ENCODE peak calls at places on chromosomes 11 and 22, in five cellular contexts. R is lower leg skin; B is left cardiac atrium; O is MM.1S; D is central memory CD8-positive, alpha-beta T cell. P is an unnamed sample.
A peak's percentile ranks its signal among the peaks of the same experiment; 100 is the strongest.

GRCh38 chr11:45087761-45088160 is 58.7 kb upstream of the PRDM11 start:
- DNase-seq in B (no peak), D (no peak), R (no peak), O (no peak), P (no peak)

GRCh38 chr11:67301951-67302516 is 1.3 kb upstream of the SSH3 start:
- DNase-seq in O (no peak), B (no peak), D (no peak), R (no peak), P (peak; percentile 36)

GRCh38 chr11:73265853-73266643 is 6.1 kb upstream of the P2RY6 start:
- DNase-seq in R (no peak), O (no peak), D (no peak), B (no peak), P (no peak)

GRCh38 chr11:3225826-3226750 is 6.1 kb downstream of the MRGPRE start:
- DNase-seq in R (no peak), D (no peak), O (no peak), B (no peak), P (no peak)

GRCh38 chr11:23903044-23903704 is 593.7 kb upstream of the LUZP2 start:
- DNase-seq in R (no peak), O (no peak), B (no peak), D (no peak), P (peak; percentile 63)

GRCh38 chr11:94154095-94154856 is 25.6 kb downstream of the PANX1 start:
- DNase-seq in B (no peak), O (no peak), D (no peak), R (no peak), P (no peak)

GRCh38 chr22:46763051-46763705 is 728 bp downstream of the TBC1D22A start:
- DNase-seq in O (peak; percentile 28), B (no peak), R (no peak), D (no peak), P (no peak)

GRCh38 chr11:131612576-131612975 is 242.2 kb downstream of the NTM start:
- DNase-seq in O (no peak), R (no peak), D (no peak), B (no peak), P (no peak)

GRCh38 chr22:19815823-19816290 is 38.8 kb downstream of the GNB1L start:
- DNase-seq in D (no peak), R (no peak), O (no peak), B (no peak), P (no peak)

GRCh38 chr11:105229257-105229656 is 89.7 kb upstream of the CARD18 start:
- DNase-seq in B (no peak), R (no peak), D (no peak), O (no peak), P (no peak)

GRCh38 chr11:43582024-43582836 is 98.3 kb upstream of the HSD17B12 start:
- DNase-seq in B (no peak), O (no peak), D (no peak), R (no peak), P (no peak)

GRCh38 chr11:8318536-8318935 is 54.9 kb upstream of the LMO1 start:
- DNase-seq in D (no peak), O (no peak), R (no peak), B (no peak), P (no peak)

GRCh38 chr11:62667460-62667859 is 2.3 kb downstream of the CSKMT start:
- DNase-seq in B (no peak), D (no peak), O (no peak), R (no peak), P (no peak)

GRCh38 chr22:24289781-24290181 is 19.1 kb downstream of the SPECC1L start:
- DNase-seq in B (no peak), O (no peak), D (no peak), R (no peak), P (no peak)

GRCh38 chr22:44917372-44918165 is 92.2 kb downstream of the PHF21B start:
- DNase-seq in O (no peak), D (no peak), B (no peak), R (no peak), P (no peak)

GRCh38 chr22:44821741-44822425 is 69.5 kb downstream of the ARHGAP8 start:
- DNase-seq in B (peak; percentile 7), R (no peak), O (no peak), D (no peak), P (no peak)

GRCh38 chr11:46315033-46315738 is 32.1 kb upstream of the DGKZ start:
- DNase-seq in D (peak; percentile 72), R (no peak), O (peak; percentile 53), B (peak; percentile 77), P (peak; percentile 84)

GRCh38 chr22:45420011-45420410 is 6.5 kb downstream of the RIBC2 start:
- DNase-seq in B (no peak), O (no peak), D (no peak), R (no peak), P (no peak)

GRCh38 chr22:46501701-46502100 is 35.7 kb downstream of the CELSR1 start:
- DNase-seq in O (no peak), B (no peak), R (no peak), D (no peak), P (peak; percentile 58)

GRCh38 chr22:36225333-36225922 is 13.9 kb downstream of the APOL2 start:
- DNase-seq in B (no peak), O (no peak), D (no peak), R (no peak), P (no peak)

GRCh38 chr11:64971421-64972233 is at the start of gene MAJIN:
- DNase-seq in O (no peak), D (peak; percentile 64), R (peak; percentile 49), B (peak; percentile 90), P (no peak)

GRCh38 chr22:50313600-50313999 is 6.2 kb upstream of the PLXNB2 start:
- DNase-seq in O (no peak), D (no peak), R (no peak), B (peak; percentile 20), P (no peak)

P was measured in H4.